ENCODE peak calls at places on chromosomes 6 and 20, in four cellular contexts. P is K562, H is GM12878, R is HL-60. T is an unnamed sample.

GRCh38 chr20:49675368-49676151 is 38.1 kb downstream of the B4GALT5 start:
- DNase-seq in R (no peak), H (peak), P (peak), T (no peak)

GRCh38 chr20:20668639-20669038 is 43.8 kb downstream of the RALGAPA2 start:
- DNase-seq in R (no peak), P (no peak), H (peak), T (peak)

GRCh38 chr6:6220718-6221117 is 99.7 kb downstream of the F13A1 start:
- DNase-seq in H (no peak), R (no peak), P (no peak), T (no peak)

GRCh38 chr6:53922571-53922981 is 127.8 kb downstream of the LRRC1 start:
- DNase-seq in H (no peak), R (no peak), P (no peak), T (no peak)

GRCh38 chr20:37504404-37505096 is 16.5 kb upstream of the NNAT start:
- DNase-seq in R (no peak), H (no peak), P (no peak), T (no peak)

GRCh38 chr6:168272379-168273011 is 47.1 kb downstream of the DACT2 start:
- DNase-seq in H (no peak), P (peak), R (no peak), T (no peak)

GRCh38 chr6:146040360-146040759 is 11.5 kb downstream of the GRM1 start:
- DNase-seq in H (no peak), P (no peak), R (no peak), T (no peak)

GRCh38 chr6:144013486-144013909 is 5.4 kb upstream of the PLAGL1 start:
- DNase-seq in H (no peak), P (peak), R (no peak), T (no peak)

GRCh38 chr6:3831741-3832530 is 17.2 kb upstream of the FAM50B start:
- DNase-seq in H (no peak), R (no peak), P (no peak), T (no peak)

GRCh38 chr6:52403627-52404026 is 16.5 kb upstream of the EFHC1 start:
- DNase-seq in R (no peak), H (no peak), P (no peak), T (no peak)

GRCh38 chr6:142413111-142413510 is 111.3 kb downstream of the ADGRG6 start:
- DNase-seq in P (no peak), H (no peak), R (no peak), T (no peak)

GRCh38 chr6:21386744-21387143 is 206.8 kb upstream of the SOX4 start:
- DNase-seq in H (no peak), R (no peak), P (peak), T (no peak)

GRCh38 chr6:130382872-130383490 is 17.2 kb downstream of the TMEM200A start:
- DNase-seq in H (no peak), R (no peak), P (no peak), T (no peak)

GRCh38 chr6:4853349-4853748 is 77.1 kb downstream of the CDYL start:
- DNase-seq in P (no peak), R (no peak), H (no peak), T (no peak)

GRCh38 chr20:43844778-43845614 is 69.7 kb upstream of the TOX2 start:
- DNase-seq in H (no peak), P (no peak), R (no peak), T (no peak)

GRCh38 chr20:57744206-57744605 is 34.4 kb upstream of the PMEPA1 start:
- DNase-seq in P (no peak), H (no peak), R (no peak), T (no peak)
- TF ChIP-seq SPI1 in P (no peak), H (no peak), R (no peak), T (no peak)

GRCh38 chr6:151523034-151523433 is 29.2 kb downstream of the CCDC170 start:
- DNase-seq in P (no peak), R (no peak), H (no peak), T (no peak)
- TF ChIP-seq SPI1 in P (no peak), R (no peak), H (no peak), T (no peak)

DNA sequence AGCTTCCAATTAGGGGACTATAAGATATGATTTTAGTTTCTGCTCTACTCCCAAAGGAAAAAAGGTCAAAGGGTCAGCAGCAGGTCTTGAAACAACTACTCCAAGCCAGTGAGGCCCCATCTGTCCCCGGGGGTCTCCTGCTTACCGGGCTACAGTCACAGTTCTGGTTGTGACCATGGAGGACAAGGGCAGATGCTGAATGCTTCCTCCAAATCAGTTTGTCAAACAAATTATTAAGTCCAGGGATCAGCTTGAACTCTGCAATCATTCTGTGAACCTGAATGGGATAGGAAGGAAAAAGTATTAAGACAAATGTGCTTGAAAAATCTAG is 60.2 kb downstream of the MYH7B start:
- DNase-seq in P (no peak), H (no peak), R (no peak), T (no peak)
- TF ChIP-seq SPI1 in P (no peak), H (no peak), R (no peak), T (no peak)

GRCh38 chr20:4858000-4858399 is 136.3 kb downstream of the PRND start:
- DNase-seq in H (no peak), R (no peak), P (no peak), T (no peak)
- TF ChIP-seq SPI1 in H (no peak), R (no peak), P (no peak), T (no peak)

DNA sequence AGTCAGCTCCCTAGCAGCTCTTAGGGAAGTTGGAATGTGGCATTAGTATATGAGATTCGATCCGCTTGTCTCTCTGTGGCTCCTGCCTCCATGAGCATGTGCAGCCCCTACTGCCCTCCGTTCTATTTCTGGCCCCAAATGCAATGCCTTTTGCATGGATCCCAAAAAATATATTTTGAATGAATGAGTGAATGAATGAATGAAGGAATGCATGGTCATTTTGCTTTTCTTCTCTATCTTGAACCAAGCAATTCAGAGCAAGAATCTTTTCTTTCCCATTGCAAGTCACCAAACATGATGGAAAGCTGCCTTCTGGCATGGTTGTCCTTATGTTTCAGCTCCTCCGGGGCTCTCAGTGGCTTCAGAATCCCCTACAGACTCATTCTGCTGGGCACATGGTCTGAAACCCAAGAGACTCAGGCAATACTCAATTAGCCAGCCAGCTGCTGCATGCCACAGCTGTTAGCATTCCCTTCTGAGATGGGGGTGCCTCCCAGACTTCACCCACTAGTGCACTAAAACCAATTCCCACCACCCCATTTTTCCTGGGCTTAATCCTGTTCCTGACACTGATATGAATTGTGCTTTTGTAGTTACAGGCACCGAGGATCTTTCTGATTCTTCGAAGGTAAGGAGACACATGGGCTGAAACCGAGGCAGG is 2.6 kb upstream of the IYD start:
- DNase-seq in P (no peak), H (no peak), R (no peak), T (no peak)
- TF ChIP-seq SPI1 in P (no peak), H (no peak), R (no peak), T (no peak)

GRCh38 chr6:117733341-117733740 is 58.1 kb downstream of the NUS1 start:
- DNase-seq in R (no peak), H (no peak), P (peak), T (no peak)

GRCh38 chr6:117728626-117729025 is 53.4 kb downstream of the NUS1 start:
- DNase-seq in H (no peak), P (no peak), R (no peak), T (no peak)

DNA sequence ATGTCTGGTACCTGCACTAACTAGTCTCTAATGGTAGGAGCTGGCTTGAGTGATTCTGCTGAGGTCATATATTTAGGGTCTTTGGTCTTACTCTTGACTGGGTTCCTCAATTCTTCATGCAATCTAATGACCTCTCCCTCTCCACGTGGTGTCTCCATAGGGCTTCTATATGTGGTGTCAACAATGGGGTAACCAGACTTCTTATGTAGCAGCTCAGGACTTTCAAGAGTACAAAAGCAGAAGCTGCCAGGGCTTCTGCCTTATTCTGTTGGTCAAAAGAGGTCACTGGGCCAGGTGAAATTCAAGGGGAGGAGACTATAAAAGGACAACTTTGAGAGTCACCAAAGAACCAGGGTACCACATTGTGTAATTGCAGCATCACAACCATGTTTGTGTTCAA is 54.3 kb downstream of the NUS1 start:
- DNase-seq in P (no peak), R (no peak), H (no peak), T (no peak)
- TF ChIP-seq SPI1 in P (no peak), R (no peak), H (no peak), T (no peak)

GRCh38 chr6:548091-548490 is 108.8 kb downstream of the HUS1B start:
- DNase-seq in R (no peak), P (no peak), H (no peak), T (no peak)

GRCh38 chr6:551829-552350 is 105.0 kb downstream of the HUS1B start:
- DNase-seq in H (no peak), R (no peak), P (no peak), T (no peak)

GRCh38 chr6:549901-550300 is 107.0 kb downstream of the HUS1B start:
- DNase-seq in R (no peak), H (no peak), P (no peak), T (no peak)

GRCh38 chr6:548517-548916 is 108.4 kb downstream of the HUS1B start:
- DNase-seq in P (no peak), R (no peak), H (no peak), T (no peak)

GRCh38 chr6:551405-551804 is 105.5 kb downstream of the HUS1B start:
- DNase-seq in P (peak), H (no peak), R (no peak), T (no peak)
- TF ChIP-seq SPI1 in P (no peak), H (no peak), R (no peak), T (no peak)